ENCODE peak calls at places on chromosomes 2 and 18, in eight cellular contexts. Z is HuH-7.5; R is naive thymus-derived CD4-positive, alpha-beta T cell; E is mesenchymal stem cell; J is left lung; O is HTR-8/SVneo; Q is pancreas; B is foreskin fibroblast. P is an unnamed sample.

GRCh38 chr18:73707035-73707434 is 440.6 kb downstream of the FBXO15 start:
- DNase-seq in B (peak; percentile 52), J (no peak), R (no peak), Q (no peak), Z (no peak), O (no peak), E (peak; percentile 25), P (no peak)

GRCh38 chr2:147506889-147507288 is 337.9 kb upstream of the ACVR2A start:
- DNase-seq in R (no peak), Z (no peak), B (no peak), O (no peak), E (no peak), J (peak; percentile 63), Q (no peak), P (no peak)

GRCh38 chr2:237687666-237688065 is 60.3 kb downstream of the LRRFIP1 start:
- DNase-seq in Q (no peak), E (peak; percentile 100), R (peak; percentile 92), J (no peak), O (no peak), B (peak; percentile 100), Z (peak; percentile 40), P (peak; percentile 95)

GRCh38 chr2:147663153-147663961 is 181.5 kb upstream of the ACVR2A start:
- DNase-seq in B (no peak), E (no peak), O (no peak), R (peak; percentile 51), Q (no peak), J (no peak), Z (no peak), P (peak; percentile 42)

GRCh38 chr2:239927424-239927981 is 97.6 kb downstream of the NDUFA10 start:
- DNase-seq in Q (peak; percentile 5), B (peak; percentile 79), E (peak; percentile 63), J (peak; percentile 82), R (no peak), Z (peak; percentile 35), O (peak; percentile 81), P (peak; percentile 56)

GRCh38 chr2:96869281-96869823 is 528 bp downstream of the SEMA4C start:
- DNase-seq in Z (peak; percentile 71), O (peak; percentile 71), Q (peak; percentile 75), J (peak; percentile 87), R (no peak), E (peak; percentile 83), B (peak; percentile 79), P (no peak)

GRCh38 chr18:26971327-26971918 is 105.9 kb upstream of the AQP4 start:
- DNase-seq in B (no peak), Z (no peak), R (no peak), O (no peak), E (no peak), Q (no peak), J (no peak), P (no peak)

GRCh38 chr2:160401895-160402294 is 91.7 kb downstream of the RBMS1 start:
- DNase-seq in Q (no peak), J (no peak), Z (no peak), E (no peak), R (no peak), B (no peak), O (no peak), P (no peak)

GRCh38 chr2:11558206-11558886 is 24.5 kb downstream of the GREB1 start:
- DNase-seq in J (no peak), Z (no peak), R (no peak), E (peak; percentile 17), O (no peak), Q (no peak), B (no peak), P (no peak)

GRCh38 chr2:735670-736218 is 58.5 kb upstream of the TMEM18 start:
- DNase-seq in Q (no peak), E (no peak), Z (no peak), B (no peak), O (no peak), J (no peak), R (no peak), P (no peak)

GRCh38 chr18:41323044-41323443 is 632.0 kb upstream of the PIK3C3 start:
- DNase-seq in B (no peak), R (no peak), Z (no peak), E (peak; percentile 56), O (no peak), J (no peak), Q (no peak), P (no peak)

GRCh38 chr2:189854956-189855355 is 70.7 kb downstream of the PMS1 start:
- DNase-seq in O (no peak), E (peak; percentile 43), Q (no peak), B (no peak), J (no peak), R (no peak), Z (no peak), P (no peak)

P was measured in CD4-positive, alpha-beta memory T cell.